ENCODE peak calls at places on chromosome 21, in four cellular contexts. Z, R, G and V are unnamed samples.

GRCh38 chr21:36499578-36500471 is 19.9 kb upstream of the CLDN14 start:
- DNase-seq in R (no peak), G (no peak), Z (no peak), V (no peak)

GRCh38 chr21:34846601-34847112 is 177.9 kb downstream of the CLIC6 start:
- DNase-seq in Z (no peak), R (peak), G (no peak), V (peak)

GRCh38 chr21:39180429-39181019 is 2.7 kb downstream of the PSMG1 start:
- DNase-seq in R (no peak), G (no peak), Z (no peak), V (no peak)

GRCh38 chr21:26966360-26966977 is 419 bp downstream of the ADAMTS5 start:
- DNase-seq in R (peak), Z (peak), G (peak), V (peak)

GRCh38 chr21:34204481-34205439 is 131.4 kb downstream of the MRPS6 start:
- DNase-seq in Z (no peak), G (no peak), R (no peak), V (no peak)

GRCh38 chr21:39705849-39706248 is 39.1 kb upstream of the IGSF5 start:
- DNase-seq in Z (no peak), R (peak), G (no peak), V (no peak)

GRCh38 chr21:32544697-32545096 is 40.6 kb downstream of the TCP10L start:
- DNase-seq in G (no peak), R (no peak), Z (no peak), V (no peak)

GRCh38 chr21:34900376-34900775 is 148.7 kb downstream of the RUNX1 start:
- DNase-seq in R (no peak), Z (no peak), G (no peak), V (no peak)

GRCh38 chr21:38478782-38479181 is 19.5 kb downstream of the ERG start:
- DNase-seq in G (no peak), R (peak), Z (no peak), V (no peak)

GRCh38 chr21:36980280-36981048 is 14.0 kb upstream of the HLCS start:
- DNase-seq in G (peak), R (no peak), Z (peak), V (no peak)

GRCh38 chr21:34635307-34635706 is 20.4 kb upstream of the RCAN1 start:
- DNase-seq in G (peak), R (no peak), Z (peak), V (peak)

GRCh38 chr21:15276243-15276642 is 211.4 kb upstream of the NRIP1 start:
- DNase-seq in Z (no peak), G (no peak), R (no peak), V (no peak)

GRCh38 chr21:38337793-38338192 is 81.0 kb downstream of the KCNJ15 start:
- DNase-seq in Z (no peak), R (no peak), G (no peak), V (no peak)

GRCh38 chr21:33076600-33077329 is 6.8 kb downstream of the OLIG1 start:
- DNase-seq in Z (no peak), G (no peak), R (no peak), V (no peak)

GRCh38 chr21:37061926-37062591 is 10.8 kb downstream of the PIGP start:
- DNase-seq in Z (no peak), G (no peak), R (no peak), V (no peak)

GRCh38 chr21:46604975-46605758 is at the start of gene S100B:
- DNase-seq in R (no peak), G (peak), Z (peak), V (peak)

GRCh38 chr21:45076245-45076661 is 1.9 kb downstream of the ADARB1 start:
- DNase-seq in Z (peak), R (peak), G (no peak), V (peak)
- H3K9ac ChIP-seq in Z (no peak), R (peak), G (no peak), V (no peak)

DNA sequence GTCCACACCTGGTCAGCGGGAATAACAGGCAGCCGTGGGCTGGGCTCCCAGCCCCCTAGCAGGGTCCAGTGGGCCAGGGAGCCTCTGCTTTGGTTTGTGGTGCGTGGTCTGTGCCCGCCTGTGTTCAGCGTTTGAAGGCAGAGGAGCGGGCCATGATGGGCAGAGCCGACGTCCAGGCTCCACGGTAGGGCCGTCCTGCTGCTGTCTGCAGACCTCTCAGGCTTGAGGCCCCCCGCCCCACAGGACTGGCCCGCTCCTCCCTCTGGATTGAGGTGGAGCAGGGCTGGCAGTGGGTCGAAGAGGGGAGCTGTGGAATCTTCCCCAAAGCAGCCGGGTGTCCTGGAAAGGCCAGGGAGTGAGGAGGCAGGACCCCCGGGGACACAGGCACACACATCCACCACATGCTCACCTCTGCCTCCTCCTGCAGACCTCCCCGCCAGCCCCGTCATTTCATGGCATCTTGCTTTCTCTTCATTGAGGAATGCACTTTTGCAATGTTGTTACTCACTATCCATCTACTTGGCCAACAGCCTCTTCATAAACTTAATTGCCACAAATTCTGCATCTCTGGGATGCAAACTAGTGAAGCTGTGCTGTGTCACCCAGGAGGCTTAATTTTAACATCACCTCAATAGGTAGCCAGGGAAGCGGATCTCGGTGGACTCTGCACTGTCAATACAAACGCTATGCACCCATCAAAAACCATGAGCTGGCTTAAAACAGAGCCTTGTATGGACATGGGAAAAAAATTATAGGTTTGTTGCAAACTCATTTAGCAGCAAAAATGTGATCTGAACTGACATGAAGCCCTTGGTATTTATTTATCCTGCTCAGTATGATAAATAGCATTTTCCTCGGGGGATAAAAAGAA is 85.9 kb downstream of the PDE9A start:
- DNase-seq in G (no peak), R (peak), Z (no peak), V (no peak)
- H4K5ac ChIP-seq in G (no peak), R (no peak), Z (no peak), V (no peak)

DNA sequence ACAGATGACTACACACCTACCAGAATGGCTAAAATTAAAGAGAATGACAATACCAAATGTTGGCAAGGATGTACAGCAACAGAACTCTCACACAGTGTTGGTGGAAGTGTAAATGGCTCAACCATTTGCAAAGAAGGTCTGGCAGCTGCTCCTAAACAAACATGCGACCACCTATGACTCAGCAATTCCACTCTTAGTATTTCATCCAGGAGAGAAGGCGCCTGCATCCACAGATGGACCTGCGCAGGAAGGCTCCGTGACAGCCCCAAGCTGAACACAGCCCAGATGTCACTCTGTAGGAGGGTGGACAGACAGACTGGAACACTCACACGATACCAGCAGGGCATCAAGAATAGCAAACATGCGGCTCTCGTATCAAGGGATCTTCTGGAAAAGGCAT is 6.7 kb downstream of the PTTG1IP start:
- DNase-seq in Z (no peak), G (no peak), R (peak), V (peak)
- H3K9ac ChIP-seq in Z (no peak), G (no peak), R (no peak), V (peak)

GRCh38 chr21:41771625-41771945 is 4.7 kb upstream of the RIPK4 start:
- DNase-seq in G (no peak), Z (no peak), R (no peak), V (no peak)
- H4K5ac ChIP-seq in G (no peak), Z (no peak), R (no peak), V (no peak)

GRCh38 chr21:28252923-28253322 is 739.8 kb downstream of the LTN1 start:
- DNase-seq in R (no peak), Z (no peak), G (no peak), V (no peak)
- H3K9ac ChIP-seq in R (no peak), Z (no peak), G (no peak), V (no peak)

DNA sequence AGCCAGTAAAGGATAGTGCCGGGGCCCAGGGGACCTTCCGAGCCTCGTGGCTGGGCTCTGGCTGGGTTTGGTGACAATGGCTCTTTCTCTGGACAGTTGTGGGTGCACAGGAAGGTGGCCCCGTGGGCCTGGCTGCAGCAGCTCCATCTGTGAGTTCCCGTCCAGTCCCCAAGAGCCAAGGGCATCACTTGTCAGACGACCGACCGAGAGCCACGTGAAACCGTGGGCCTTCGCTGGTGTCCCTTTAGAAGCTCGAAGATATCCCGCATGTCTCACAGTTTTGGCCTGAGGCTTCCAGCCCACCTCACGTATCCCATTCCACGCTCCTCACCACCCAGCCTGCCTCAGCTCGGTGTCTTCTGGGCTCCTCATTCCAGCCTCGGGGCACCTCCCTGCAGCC is 27.2 kb upstream of the UMODL1 start:
- DNase-seq in Z (no peak), G (no peak), R (no peak), V (no peak)
- H4K5ac ChIP-seq in Z (no peak), G (no peak), R (no peak), V (no peak)